ENCODE peak calls at places on chromosomes 6 and 20, in five cellular contexts. K is IMR-90, V is H9, C is neuronal stem cell, O is H1. N is an unnamed sample.

GRCh38 chr6:158259136-158259535 is 53.1 kb upstream of the TULP4 start:
- DNase-seq in K (no peak), V (no peak), C (no peak), O (no peak), N (no peak)

GRCh38 chr20:16005612-16006493 is 567.4 kb downstream of the KIF16B start:
- DNase-seq in K (no peak), V (no peak), C (peak; percentile 88), O (no peak), N (no peak)

GRCh38 chr20:20450461-20451027 is 82.6 kb downstream of the INSM1 start:
- DNase-seq in K (no peak), V (no peak), C (no peak), O (no peak), N (no peak)

GRCh38 chr6:4459032-4459431 is 317.2 kb upstream of the CDYL start:
- DNase-seq in K (peak; percentile 94), V (no peak), C (no peak), O (no peak), N (peak; percentile 94)

GRCh38 chr6:128580224-128581110 is 60.1 kb upstream of the PTPRK start:
- DNase-seq in K (no peak), V (no peak), C (no peak), O (no peak), N (peak; percentile 92)

GRCh38 chr6:113755449-113756289 is 101.5 kb upstream of the MARCKS start:
- DNase-seq in K (no peak), V (no peak), C (no peak), O (no peak), N (no peak)

GRCh38 chr20:57659789-57660509 is 39.7 kb upstream of the ZBP1 start:
- DNase-seq in K (no peak), V (no peak), C (no peak), O (no peak), N (no peak)

GRCh38 chr20:39429716-39430115 is 467.6 kb downstream of the DHX35 start:
- DNase-seq in K (no peak), V (no peak), C (no peak), O (no peak), N (peak; percentile 3)

GRCh38 chr6:6164367-6164766 is 156.1 kb downstream of the F13A1 start:
- DNase-seq in K (no peak), V (no peak), C (no peak), O (no peak), N (no peak)

GRCh38 chr6:145743325-145743724 is 8.0 kb upstream of the EPM2A start:
- DNase-seq in K (no peak), V (no peak), C (no peak), O (no peak), N (no peak)

GRCh38 chr20:3932277-3933073 is 43.3 kb downstream of the PANK2 start:
- DNase-seq in K (peak; percentile 29), V (no peak), C (no peak), O (no peak), N (peak; percentile 47)

GRCh38 chr20:53828673-53829085 is 235.0 kb upstream of the ZNF217 start:
- DNase-seq in K (peak; percentile 95), V (no peak), C (no peak), O (no peak), N (no peak)

GRCh38 chr20:14568701-14569100 is 231.3 kb upstream of the FLRT3 start:
- DNase-seq in K (no peak), V (no peak), C (no peak), O (no peak), N (no peak)

GRCh38 chr6:42200035-42200434 is 5.3 kb upstream of the GUCA1B start:
- DNase-seq in K (peak; percentile 99), V (no peak), C (no peak), O (no peak), N (no peak)

GRCh38 chr6:5968817-5969726 is 37.7 kb downstream of the NRN1 start:
- DNase-seq in K (no peak), V (no peak), C (no peak), O (no peak), N (no peak)

DNA sequence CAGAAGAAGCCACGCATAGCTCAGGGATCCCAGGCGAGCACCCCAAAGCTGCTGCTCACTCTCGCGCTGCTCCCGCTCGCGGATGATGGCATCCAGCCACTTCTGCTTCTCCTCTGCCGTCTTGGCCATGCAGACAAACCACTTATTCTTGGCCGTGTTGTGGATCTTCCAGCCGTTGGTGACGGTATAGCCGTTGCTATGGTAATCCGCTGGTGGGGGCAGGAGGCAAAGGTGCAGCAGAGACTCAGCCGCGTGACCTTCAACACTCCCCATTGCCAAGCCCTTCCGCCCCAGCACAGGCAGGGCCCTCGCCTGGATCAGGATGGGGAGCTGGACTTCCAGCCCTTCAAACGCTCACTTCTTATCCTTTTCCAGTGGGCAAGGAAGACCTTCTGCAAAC is 136.9 kb downstream of the PREX1 start:
- DNase-seq in K (peak; percentile 36), V (no peak), C (no peak), O (no peak), N (no peak)
- H3K9ac ChIP-seq in K (no peak overlapping the region), V (no peak overlapping the region), C (no peak overlapping the region), O (no peak overlapping the region), N (no peak overlapping the region)

DNA sequence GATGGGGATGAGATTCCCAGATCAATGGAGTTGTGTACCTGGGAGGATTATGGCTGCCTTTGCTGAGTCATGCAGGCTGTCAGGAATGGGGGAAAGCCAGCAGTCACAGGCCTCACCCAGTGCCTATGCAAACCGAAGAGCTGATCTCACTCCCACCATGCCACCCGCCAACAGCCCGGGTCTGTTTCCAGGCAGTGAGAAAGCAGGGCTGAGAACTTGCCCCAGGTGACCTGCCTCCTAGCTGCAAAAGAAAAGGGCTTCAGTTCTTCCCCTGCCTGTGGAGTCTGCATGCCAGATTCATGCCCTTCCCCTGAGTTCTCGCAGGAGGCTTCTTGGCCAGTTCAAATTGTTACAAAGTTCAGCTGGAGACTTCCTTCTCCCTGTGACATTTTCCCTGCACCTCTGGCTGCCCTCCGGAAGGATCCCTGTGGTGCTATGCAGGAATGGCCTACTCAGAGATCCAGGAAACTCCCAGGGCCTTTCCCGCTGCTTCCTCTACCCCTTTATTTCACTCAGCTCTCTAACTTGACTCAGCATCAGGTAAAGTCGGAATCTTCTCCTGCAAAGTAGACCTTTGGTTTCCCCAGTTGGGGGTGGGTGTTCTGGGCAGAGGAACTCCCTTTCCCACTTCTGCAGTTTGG is 71.5 kb upstream of the B3GAT2 start:
- DNase-seq in K (no peak), V (peak; percentile 73), C (no peak), O (no peak), N (no peak)
- H2BK5ac ChIP-seq in K (no peak overlapping the region), V (no peak overlapping the region), C (no peak overlapping the region), O (no peak overlapping the region), N (no peak overlapping the region)

GRCh38 chr6:14635195-14635594 is 517.6 kb downstream of the CD83 start:
- DNase-seq in K (no peak), V (no peak), C (no peak), O (no peak), N (no peak)
- H2AFZ ChIP-seq in K (no peak overlapping the region), V (no peak overlapping the region), C (no peak overlapping the region), O (no peak overlapping the region), N (no peak overlapping the region)

DNA sequence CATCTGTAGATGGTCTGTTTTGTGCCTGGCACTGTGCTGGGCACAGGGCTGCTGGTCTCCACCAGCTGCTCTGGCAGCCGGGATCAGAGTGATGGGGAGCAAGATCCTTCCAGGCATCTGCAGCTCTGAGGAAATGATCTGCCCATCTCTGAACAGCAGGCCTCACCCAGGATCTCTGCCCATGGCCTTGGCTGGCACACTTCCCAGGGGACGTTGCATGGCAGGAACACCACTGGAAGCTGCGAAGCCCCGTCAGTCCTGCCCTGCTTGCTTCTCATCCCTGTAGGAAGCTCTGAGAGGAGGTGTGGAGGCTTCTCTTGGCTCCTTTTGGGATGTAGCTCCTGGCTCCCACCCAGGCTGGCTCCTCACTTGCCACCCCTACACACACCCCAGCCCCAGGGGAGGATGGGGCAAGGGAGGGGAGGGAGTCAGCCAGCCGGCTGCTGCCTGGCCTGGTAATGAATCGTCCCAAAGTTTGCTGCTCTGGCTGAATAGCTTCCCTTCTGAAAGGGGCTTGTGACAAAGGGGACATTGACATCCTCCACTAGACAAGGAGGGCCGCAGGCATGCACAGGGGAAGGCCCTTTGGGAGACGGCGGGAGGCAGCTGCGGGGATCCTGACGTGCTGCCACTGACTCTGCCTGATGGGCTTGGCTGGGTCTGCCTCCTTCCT is 108.9 kb downstream of the VEGFA start:
- DNase-seq in K (no peak), V (no peak), C (peak; percentile 47), O (no peak), N (no peak)
- H3K9ac ChIP-seq in K (no peak overlapping the region), V (no peak overlapping the region), C (peak overlapping the region; percentile 44), O (no peak overlapping the region), N (no peak overlapping the region)

GRCh38 chr6:46465294-46466165 is 25.7 kb downstream of the RCAN2 start:
- DNase-seq in K (peak; percentile 22), V (no peak), C (no peak), O (no peak), N (no peak)

GRCh38 chr6:46468611-46469010 is 22.6 kb downstream of the RCAN2 start:
- DNase-seq in K (no peak), V (no peak), C (no peak), O (no peak), N (no peak)

GRCh38 chr6:46472243-46472642 is 19.0 kb downstream of the RCAN2 start:
- DNase-seq in K (no peak), V (no peak), C (no peak), O (no peak), N (no peak)

GRCh38 chr6:46466570-46466969 is 24.7 kb downstream of the RCAN2 start:
- DNase-seq in K (no peak), V (no peak), C (no peak), O (no peak), N (no peak)

DNA sequence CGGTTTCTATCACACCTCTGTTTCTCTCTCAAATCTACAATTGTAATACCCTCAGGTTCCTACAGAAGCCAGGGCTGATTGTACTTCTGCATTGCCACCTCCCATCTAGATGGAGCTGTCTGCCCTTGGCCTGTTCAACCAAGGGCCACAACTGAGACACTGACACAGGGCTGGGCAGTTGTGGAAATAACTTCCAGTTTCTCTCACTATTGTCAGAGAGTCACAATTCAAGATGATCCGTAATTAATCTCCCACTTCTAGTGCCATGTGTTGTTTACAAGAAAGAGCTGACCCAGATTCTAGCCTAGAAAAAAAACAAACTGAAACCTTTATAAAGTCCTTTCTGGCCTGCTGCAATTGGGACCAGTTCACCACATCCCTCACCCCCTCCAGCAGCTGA is 22.2 kb downstream of the RCAN2 start:
- DNase-seq in K (no peak), V (no peak), C (no peak), O (no peak), N (no peak)
- H2BK5ac ChIP-seq in K (no peak overlapping the region), V (no peak overlapping the region), C (no peak overlapping the region), O (no peak overlapping the region), N (no peak overlapping the region)

DNA sequence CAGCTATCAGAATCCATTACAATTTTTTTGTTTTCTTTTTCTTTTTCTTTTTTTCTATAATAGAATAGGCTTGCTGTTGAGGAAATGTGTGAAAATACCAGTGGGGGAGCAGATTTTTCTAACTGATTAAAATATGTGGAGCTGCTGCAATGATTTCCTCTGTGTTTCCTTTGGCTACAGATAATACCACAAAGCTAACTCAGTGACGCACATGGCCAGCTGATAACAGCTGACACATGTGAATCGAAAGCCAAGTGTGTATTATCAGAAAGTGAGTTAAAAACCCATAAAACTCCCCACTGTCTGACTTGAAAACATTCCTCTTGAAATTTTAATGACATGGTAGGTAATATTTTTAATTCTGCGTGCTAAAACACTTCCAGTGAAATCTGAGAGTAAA is 70.8 kb upstream of the AHI1 start:
- DNase-seq in K (peak; percentile 95), V (no peak), C (no peak), O (no peak), N (no peak)
- H2AFZ ChIP-seq in K (no peak overlapping the region), V (no peak overlapping the region), C (no peak overlapping the region), O (no peak overlapping the region), N (no peak overlapping the region)

N was measured in trophoblast cell.